ENCODE peak calls at places on chromosomes 11 and 22, in nine cellular contexts. S is cardiac fibroblast; L is AG04449; T is colonic mucosa; X is astrocyte of the spinal cord; R is fibroblast of lung; F is effector memory CD4-positive, alpha-beta T cell; C is fibroblast of mammary gland; H is tibial nerve. B is an unnamed sample.

GRCh38 chr11:76493626-76494539 is 49.1 kb downstream of the EMSY start:
- DNase-seq in S (no peak), L (no peak), T (peak), X (no peak), R (no peak), F (no peak), C (no peak), H (no peak), B (no peak)

GRCh38 chr11:67310246-67311050 is 7.1 kb downstream of the SSH3 start:
- DNase-seq in S (no peak), L (no peak), T (no peak), X (no peak), R (no peak), F (no peak), C (no peak), H (no peak), B (no peak)

GRCh38 chr11:2742611-2743426 is 43.0 kb upstream of the KCNQ1OT1 start:
- DNase-seq in S (no peak), L (no peak), T (no peak), X (no peak), R (no peak), F (no peak), C (no peak), H (no peak), B (no peak)

GRCh38 chr11:46724088-46724487 is 5.1 kb downstream of the F2 start:
- DNase-seq in S (no peak), L (no peak), T (no peak), X (no peak), R (no peak), F (no peak), C (no peak), H (no peak), B (no peak)

GRCh38 chr22:47439643-47440265 is 677.3 kb downstream of the TBC1D22A start:
- DNase-seq in S (no peak), L (no peak), T (peak), X (no peak), R (no peak), F (no peak), C (no peak), H (no peak), B (no peak)

GRCh38 chr11:118061401-118062125 is 15.3 kb upstream of the TMPRSS4 start:
- DNase-seq in S (no peak), L (no peak), T (no peak), X (no peak), R (no peak), F (no peak), C (no peak), H (no peak), B (no peak)

GRCh38 chr11:69748637-69749036 is 26.5 kb downstream of the FGF4 start:
- DNase-seq in S (no peak), L (no peak), T (no peak), X (no peak), R (no peak), F (no peak), C (no peak), H (no peak), B (no peak)

GRCh38 chr22:18156878-18157713 is 7.1 kb downstream of the USP18 start:
- DNase-seq in S (peak), L (peak), T (peak), X (peak), R (peak), F (peak), C (peak), H (peak), B (no peak)

GRCh38 chr11:61923166-61924015 is 6.0 kb upstream of the RAB3IL1 start:
- DNase-seq in S (peak), L (no peak), T (peak), X (peak), R (peak), F (no peak), C (peak), H (peak), B (no peak)

GRCh38 chr11:43825217-43825816 is 55.3 kb upstream of the ALKBH3 start:
- DNase-seq in S (peak), L (no peak), T (peak), X (peak), R (peak), F (no peak), C (peak), H (peak), B (no peak)

GRCh38 chr22:41713004-41713403 is 13.7 kb downstream of the MEI1 start:
- DNase-seq in S (no peak), L (no peak), T (no peak), X (no peak), R (no peak), F (no peak), C (no peak), H (no peak), B (no peak)

GRCh38 chr11:130122141-130122575 is 37.4 kb upstream of the ST14 start:
- DNase-seq in S (peak), L (no peak), T (no peak), X (no peak), R (no peak), F (no peak), C (no peak), H (no peak), B (no peak)

GRCh38 chr11:118304227-118304808 is at the start of gene CD3E:
- DNase-seq in S (no peak), L (no peak), T (no peak), X (no peak), R (no peak), F (peak), C (no peak), H (no peak), B (no peak)

GRCh38 chr11:7077101-7077500 is 11.7 kb upstream of the RBMXL2 start:
- DNase-seq in S (no peak), L (no peak), T (no peak), X (no peak), R (no peak), F (no peak), C (no peak), H (no peak), B (no peak)

GRCh38 chr11:35393093-35393492 is 26.3 kb downstream of the SLC1A2 start:
- DNase-seq in S (no peak), L (no peak), T (no peak), X (no peak), R (no peak), F (no peak), C (peak), H (no peak), B (no peak)

GRCh38 chr11:31656051-31656450 is 146.5 kb downstream of the ELP4 start:
- DNase-seq in S (peak), L (no peak), T (no peak), X (no peak), R (no peak), F (no peak), C (peak), H (no peak), B (no peak)

GRCh38 chr22:43945632-43946390 is 9.4 kb upstream of the SAMM50 start:
- DNase-seq in S (peak), L (no peak), T (peak), X (peak), R (peak), F (no peak), C (peak), H (peak), B (no peak)

GRCh38 chr22:29206372-29207230 is 905 bp downstream of the EMID1 start:
- DNase-seq in S (no peak), L (no peak), T (no peak), X (no peak), R (no peak), F (no peak), C (no peak), H (no peak), B (no peak)

GRCh38 chr11:83655996-83656395 is 369.8 kb upstream of the CCDC90B start:
- DNase-seq in S (no peak), L (no peak), T (no peak), X (no peak), R (no peak), F (no peak), C (no peak), H (no peak), B (no peak)

GRCh38 chr22:35839811-35840739 is 122.4 kb downstream of the APOL5 start:
- DNase-seq in S (peak), L (peak), T (peak), X (peak), R (peak), F (no peak), C (peak), H (peak), B (peak)

GRCh38 chr11:61480936-61481335 is 27.6 kb upstream of the LRRC10B start:
- DNase-seq in S (peak), L (no peak), T (peak), X (no peak), R (peak), F (no peak), C (no peak), H (no peak), B (no peak)

GRCh38 chr11:118947999-118948398 is 8.1 kb upstream of the UPK2 start:
- DNase-seq in S (no peak), L (no peak), T (no peak), X (no peak), R (no peak), F (no peak), C (no peak), H (no peak), B (no peak)

GRCh38 chr11:120141144-120142071 is 3.5 kb upstream of the TRIM29 start:
- DNase-seq in S (no peak), L (no peak), T (no peak), X (no peak), R (no peak), F (no peak), C (no peak), H (no peak), B (no peak)

GRCh38 chr11:2092956-2093412 is 46.2 kb downstream of the IGF2 start:
- DNase-seq in S (peak), L (no peak), T (peak), X (peak), R (peak), F (peak), C (peak), H (peak), B (no peak)

GRCh38 chr22:48535868-48536690 is 1291.6 kb downstream of the BRD1 start:
- DNase-seq in S (no peak), L (no peak), T (no peak), X (no peak), R (no peak), F (no peak), C (no peak), H (no peak), B (no peak)

GRCh38 chr11:34052608-34053160 is 1.2 kb downstream of the CAPRIN1 start:
- DNase-seq in S (no peak), L (no peak), T (peak), X (no peak), R (no peak), F (no peak), C (no peak), H (no peak), B (peak)

GRCh38 chr11:59152312-59152967 is 9.8 kb downstream of the FAM111A start:
- DNase-seq in S (no peak), L (no peak), T (no peak), X (no peak), R (no peak), F (no peak), C (no peak), H (no peak), B (no peak)

GRCh38 chr11:111018571-111018970 is 227.0 kb upstream of the POU2AF2 start:
- DNase-seq in S (peak), L (no peak), T (no peak), X (peak), R (peak), F (no peak), C (peak), H (no peak), B (no peak)

GRCh38 chr11:30326114-30326783 is 3.3 kb downstream of the ARL14EP start:
- DNase-seq in S (peak), L (no peak), T (no peak), X (peak), R (no peak), F (no peak), C (peak), H (no peak), B (no peak)

GRCh38 chr22:43247546-43248260 is 60.8 kb upstream of the TTLL12 start:
- DNase-seq in S (no peak), L (no peak), T (no peak), X (no peak), R (no peak), F (no peak), C (no peak), H (no peak), B (no peak)

GRCh38 chr11:17770048-17770652 is 35.6 kb downstream of the KCNC1 start:
- DNase-seq in S (no peak), L (no peak), T (peak), X (no peak), R (no peak), F (no peak), C (no peak), H (no peak), B (no peak)

GRCh38 chr11:120280566-120281160 is 40.7 kb downstream of the POU2F3 start:
- DNase-seq in S (no peak), L (no peak), T (no peak), X (no peak), R (no peak), F (no peak), C (no peak), H (no peak), B (no peak)

GRCh38 chr11:37788141-37788877 is 1190.3 kb upstream of the RAG2 start:
- DNase-seq in S (peak), L (peak), T (no peak), X (peak), R (peak), F (no peak), C (peak), H (no peak), B (no peak)

GRCh38 chr11:19380375-19380774 is 139.6 kb upstream of the E2F8 start:
- DNase-seq in S (peak), L (no peak), T (no peak), X (peak), R (peak), F (no peak), C (peak), H (no peak), B (no peak)

GRCh38 chr11:104663190-104664140 is 234.8 kb downstream of the CASP12 start:
- DNase-seq in S (peak), L (no peak), T (no peak), X (peak), R (no peak), F (no peak), C (peak), H (no peak), B (no peak)

GRCh38 chr22:39595622-39596182 is 25.1 kb downstream of the CACNA1I start:
- DNase-seq in S (no peak), L (no peak), T (no peak), X (no peak), R (no peak), F (no peak), C (no peak), H (no peak), B (no peak)

GRCh38 chr11:103652013-103652412 is 384.4 kb upstream of the DDI1 start:
- DNase-seq in S (peak), L (peak), T (no peak), X (peak), R (peak), F (no peak), C (peak), H (no peak), B (no peak)

GRCh38 chr11:3616721-3617460 is 24.9 kb downstream of the ART5 start:
- DNase-seq in S (no peak), L (no peak), T (no peak), X (no peak), R (no peak), F (no peak), C (no peak), H (no peak), B (no peak)

GRCh38 chr22:44325718-44326548 is 13.2 kb upstream of the SHISAL1 start:
- DNase-seq in S (peak), L (no peak), T (no peak), X (peak), R (peak), F (no peak), C (peak), H (no peak), B (no peak)

GRCh38 chr11:131766637-131767036 is 396.2 kb downstream of the NTM start:
- DNase-seq in S (no peak), L (no peak), T (no peak), X (no peak), R (no peak), F (no peak), C (no peak), H (no peak), B (no peak)

DNA sequence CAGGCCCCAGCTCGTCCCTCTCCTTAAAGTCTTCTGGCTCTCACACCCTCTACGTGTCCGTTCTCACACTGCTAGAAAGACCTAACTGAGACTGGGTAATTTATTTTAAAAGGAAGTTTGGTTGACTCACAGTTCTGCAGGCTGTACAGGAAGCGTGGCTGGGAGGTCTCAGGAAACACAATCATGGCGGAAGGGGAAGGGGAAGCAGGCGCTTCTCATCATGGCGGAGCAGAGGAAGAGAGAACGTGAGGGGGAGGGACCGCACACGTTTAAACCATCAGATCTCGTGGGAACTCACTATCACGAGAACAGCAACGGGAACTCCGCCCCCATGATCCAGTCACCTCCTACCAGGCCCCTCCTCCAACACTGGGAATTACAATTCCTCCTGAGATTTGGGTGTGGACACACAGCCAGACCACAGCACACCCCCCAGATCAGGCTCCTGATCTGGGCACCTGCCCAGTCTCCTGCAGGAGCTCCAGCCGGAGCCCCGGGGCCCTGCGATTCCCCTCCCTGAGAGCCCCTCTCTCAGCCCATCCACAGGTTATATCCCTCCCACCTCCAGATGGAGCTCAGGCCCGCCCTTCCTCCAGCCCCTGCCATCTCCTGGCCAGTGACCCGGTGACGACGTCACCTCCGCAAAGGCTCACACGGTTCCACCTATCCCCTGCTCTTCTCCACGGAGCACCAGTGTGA is 170.2 kb downstream of the BRD1 start:
- DNase-seq in S (no peak), L (no peak), T (peak), X (no peak), R (no peak), F (peak), C (no peak), H (peak), B (peak)
- H3K4me3 ChIP-seq in S (no peak), L (no peak), T (peak), X (no peak), R (no peak), F (peak), C (no peak), H (peak), B (peak)

GRCh38 chr11:93737904-93738612 is 3.2 kb downstream of the TAF1D start:
- DNase-seq in S (peak), L (no peak), T (no peak), X (peak), R (no peak), F (no peak), C (peak), H (no peak), B (no peak)
- H3K4me3 ChIP-seq in S (peak), L (no peak), T (no peak), X (peak), R (peak), F (peak), C (peak), H (no peak), B (peak)

GRCh38 chr11:123364145-123364544 is 65.9 kb upstream of the GRAMD1B start:
- DNase-seq in S (no peak), L (no peak), T (no peak), X (no peak), R (no peak), F (no peak), C (no peak), H (no peak), B (no peak)

GRCh38 chr11:123360267-123360936 is 69.7 kb upstream of the GRAMD1B start:
- DNase-seq in S (no peak), L (no peak), T (no peak), X (no peak), R (no peak), F (no peak), C (no peak), H (no peak), B (no peak)

GRCh38 chr11:123365955-123366354 is 64.1 kb upstream of the GRAMD1B start:
- DNase-seq in S (no peak), L (no peak), T (no peak), X (no peak), R (no peak), F (no peak), C (no peak), H (no peak), B (no peak)

GRCh38 chr11:123363556-123363955 is 66.5 kb upstream of the GRAMD1B start:
- DNase-seq in S (no peak), L (no peak), T (no peak), X (no peak), R (no peak), F (no peak), C (no peak), H (no peak), B (no peak)

GRCh38 chr11:123362941-123363340 is 67.1 kb upstream of the GRAMD1B start:
- DNase-seq in S (no peak), L (no peak), T (no peak), X (no peak), R (no peak), F (no peak), C (no peak), H (no peak), B (no peak)
- H3K4me3 ChIP-seq in S (no peak), L (no peak), T (no peak), X (no peak), R (no peak), F (no peak), C (no peak), H (no peak), B (no peak)

GRCh38 chr11:11731311-11732083 is 109.7 kb upstream of the GALNT18 start:
- DNase-seq in S (peak), L (peak), T (no peak), X (peak), R (peak), F (no peak), C (peak), H (no peak), B (no peak)
- H3K4me3 ChIP-seq in S (no peak), L (no peak), T (no peak), X (no peak), R (no peak), F (no peak), C (no peak), H (no peak), B (no peak)